ENCODE peak calls at places on chromosomes 4 and X, in five cellular contexts. D is GM04504; V is stimulated activated CD4-positive, alpha-beta T cell treated with anti-CD3 and anti-CD28 coated beads, Interleukin-1b, Interleukin-23, amount 100 ng/mL, for 4 hours; Y is AG08395; O is activated CD4-positive, alpha-beta T cell treated with anti-CD3 and anti-CD28 coated beads for 48 hours. B is an unnamed sample.

GRCh38 chr4:2281575-2282343 is 19.9 kb upstream of the MXD4 start:
- DNase-seq in Y (no peak), O (peak), V (peak), D (no peak), B (no peak)

GRCh38 chr4:155161357-155161756 is 47.1 kb upstream of the NPY2R start:
- DNase-seq in Y (no peak), D (no peak), O (no peak), V (no peak), B (no peak)

GRCh38 chr4:80462537-80463207 is 127.1 kb downstream of the CFAP299 start:
- DNase-seq in V (no peak), Y (no peak), O (no peak), D (no peak), B (no peak)

GRCh38 chr4:186823989-186824388 is 100.3 kb upstream of the FAT1 start:
- DNase-seq in Y (no peak), V (no peak), O (no peak), D (no peak), B (no peak)

GRCh38 chrX:64570204-64570603 is 175.0 kb upstream of the MTMR8 start:
- DNase-seq in D (no peak), O (no peak), V (no peak), Y (no peak), B (peak)

GRCh38 chrX:124098089-124098488 is 136.6 kb downstream of the STAG2 start:
- DNase-seq in V (no peak), O (no peak), Y (peak), D (peak), B (peak)

GRCh38 chrX:134533952-134534351 is 74.0 kb downstream of the HPRT1 start:
- DNase-seq in Y (no peak), V (no peak), O (no peak), D (no peak), B (no peak)

GRCh38 chrX:78923198-78924015 is 21.8 kb upstream of the P2RY10 start:
- DNase-seq in V (no peak), O (no peak), Y (no peak), D (no peak), B (no peak)

GRCh38 chr4:41632481-41633073 is 94.6 kb downstream of the LIMCH1 start:
- DNase-seq in D (no peak), O (no peak), V (no peak), Y (peak), B (no peak)

GRCh38 chr4:15066140-15066539 is 63.9 kb downstream of the CPEB2 start:
- DNase-seq in V (no peak), Y (no peak), D (no peak), O (no peak), B (no peak)

GRCh38 chr4:39568805-39569204 is 41.6 kb upstream of the UGDH start:
- DNase-seq in O (no peak), V (no peak), Y (no peak), D (no peak), B (no peak)

GRCh38 chr4:186067757-186068385 is 1.1 kb upstream of the TLR3 start:
- DNase-seq in D (peak), Y (peak), V (no peak), O (peak), B (no peak)

GRCh38 chr4:20624783-20625364 is 75.4 kb upstream of the PACRGL start:
- DNase-seq in D (no peak), Y (no peak), O (no peak), V (no peak), B (no peak)

GRCh38 chrX:9948406-9948805 is 18.8 kb upstream of the CLDN34 start:
- DNase-seq in D (no peak), V (no peak), Y (no peak), O (no peak), B (no peak)

GRCh38 chrX:13774696-13775095 is 40.1 kb downstream of the OFD1 start:
- DNase-seq in V (no peak), Y (no peak), O (no peak), D (no peak), B (no peak)

GRCh38 chr4:176066757-176067156 is 1.1 kb downstream of the WDR17 start:
- DNase-seq in Y (no peak), V (no peak), O (no peak), D (no peak), B (no peak)